ENCODE peak calls at places on chromosomes 2 and 18, in nine cellular contexts. G is stimulated activated CD8-positive, alpha-beta memory T cell treated with anti-CD3 and anti-CD28 coated beads, Interleukin-15, amount 100 ng/mL, for 24 hours; X is KG1; T is left kidney; V is NCI-H2029; Y is stomach; A is tibial nerve; L is skeletal muscle cell; E is activated CD8-positive, alpha-beta memory T cell treated with anti-CD3 and anti-CD28 coated beads, Interleukin-2, amount 50 U/mL, for 48 hours. R is an unnamed sample.
A peak's percentile ranks its signal among the peaks of the same experiment; 100 is the strongest.

GRCh38 chr2:127479219-127479825 is 47.0 kb downstream of the IWS1 start:
- DNase-seq in T (peak; percentile 82), X (peak; percentile 11), V (peak; percentile 34), E (no peak), G (no peak), L (no peak), Y (no peak), A (no peak), R (peak; percentile 7)

GRCh38 chr2:85935746-85936208 is 47.0 kb upstream of the ST3GAL5 start:
- DNase-seq in A (no peak), Y (no peak), V (no peak), L (peak; percentile 41), T (peak; percentile 21), E (no peak), G (no peak), X (no peak), R (no peak)

GRCh38 chr2:112159454-112159921 is 21.3 kb downstream of the FBLN7 start:
- DNase-seq in G (no peak), E (no peak), A (no peak), L (no peak), T (no peak), X (no peak), V (peak; percentile 84), Y (no peak), R (no peak)

GRCh38 chr2:96506016-96506906 is 1.1 kb upstream of the NEURL3 start:
- DNase-seq in V (no peak), G (no peak), X (no peak), A (no peak), E (peak; percentile 45), T (no peak), L (no peak), Y (no peak), R (no peak)

GRCh38 chr18:78741381-78742340 is 238.0 kb upstream of the SALL3 start:
- DNase-seq in A (no peak), G (no peak), L (no peak), V (no peak), T (no peak), E (no peak), Y (peak; percentile 22), X (no peak), R (no peak)

GRCh38 chr2:204505946-204506345 is 39.3 kb upstream of the PARD3B start:
- DNase-seq in X (no peak), G (no peak), V (no peak), Y (no peak), E (no peak), T (no peak), A (no peak), L (peak; percentile 20), R (no peak)

GRCh38 chr18:11037841-11038240 is 111.5 kb downstream of the PIEZO2 start:
- DNase-seq in G (no peak), T (no peak), L (no peak), A (no peak), E (no peak), Y (no peak), X (no peak), V (no peak), R (no peak)

GRCh38 chr2:217114117-217114516 is 254.3 kb upstream of the TNP1 start:
- DNase-seq in V (no peak), A (no peak), T (no peak), E (no peak), L (no peak), X (no peak), G (no peak), Y (no peak), R (no peak)

GRCh38 chr2:112033600-112033999 is 21.5 kb upstream of the TMEM87B start:
- DNase-seq in X (no peak), Y (no peak), A (no peak), T (no peak), L (no peak), E (no peak), V (no peak), G (no peak), R (no peak)

GRCh38 chr2:39194686-39195085 is 49.1 kb downstream of the CDKL4 start:
- DNase-seq in A (no peak), T (no peak), E (no peak), V (no peak), Y (no peak), X (no peak), L (no peak), G (no peak), R (no peak)

GRCh38 chr2:201638331-201638730 is 5.0 kb downstream of the TMEM237 start:
- DNase-seq in V (no peak), E (no peak), X (no peak), A (no peak), T (no peak), G (no peak), L (no peak), Y (no peak), R (no peak)

GRCh38 chr2:147224070-147224469 is 620.8 kb upstream of the ACVR2A start:
- DNase-seq in A (no peak), X (no peak), Y (no peak), T (no peak), G (no peak), E (no peak), V (no peak), L (no peak), R (no peak)

GRCh38 chr18:7856733-7857132 is 289.6 kb downstream of the PTPRM start:
- DNase-seq in E (no peak), Y (no peak), X (no peak), T (no peak), G (no peak), L (no peak), V (no peak), A (no peak), R (no peak)

GRCh38 chr2:129699781-129700573 is 279.5 kb upstream of the RAB6C start:
- DNase-seq in V (no peak), X (no peak), Y (no peak), A (no peak), L (no peak), T (no peak), E (no peak), G (no peak), R (no peak)

GRCh38 chr2:181784556-181784955 is 104.2 kb upstream of the NEUROD1 start:
- DNase-seq in V (no peak), T (peak; percentile 47), E (no peak), G (no peak), L (no peak), A (no peak), X (no peak), Y (no peak), R (no peak)

GRCh38 chr2:173346035-173346434 is 8.6 kb upstream of the CDCA7 start:
- DNase-seq in V (no peak), X (no peak), Y (no peak), E (no peak), T (no peak), A (no peak), G (no peak), L (no peak), R (no peak)

GRCh38 chr2:5093518-5093917 is 598.7 kb upstream of the SOX11 start:
- DNase-seq in A (no peak), L (no peak), Y (no peak), X (no peak), G (no peak), T (no peak), E (no peak), V (no peak), R (no peak)

GRCh38 chr18:43160509-43160908 is 45.0 kb upstream of the RIT2 start:
- DNase-seq in A (no peak), X (no peak), V (no peak), E (no peak), Y (no peak), L (peak; percentile 60), G (no peak), T (no peak), R (no peak)

GRCh38 chr2:215362562-215362904 is 50.7 kb downstream of the ATIC start:
- DNase-seq in V (no peak), Y (no peak), X (no peak), G (no peak), A (no peak), E (no peak), T (no peak), L (no peak), R (no peak)

GRCh38 chr18:9792565-9793226 is 84.6 kb downstream of the RAB31 start:
- DNase-seq in L (no peak), E (peak; percentile 68), Y (no peak), A (no peak), T (no peak), G (no peak), V (no peak), X (no peak), R (no peak)

GRCh38 chr18:49062832-49063226 is 112.1 kb upstream of the SMAD7 start:
- DNase-seq in X (no peak), G (no peak), V (no peak), A (no peak), L (no peak), E (no peak), Y (no peak), T (no peak), R (no peak)

GRCh38 chr2:19362652-19363473 is 4.4 kb upstream of the OSR1 start:
- DNase-seq in V (peak; percentile 88), X (no peak), Y (peak; percentile 78), E (no peak), A (peak; percentile 81), G (no peak), L (peak; percentile 58), T (peak; percentile 96), R (peak; percentile 42)

GRCh38 chr18:54269924-54270844 is 867 bp downstream of the POLI start:
- DNase-seq in X (peak; percentile 71), V (peak; percentile 15), E (no peak), A (peak; percentile 18), T (peak; percentile 82), L (no peak), Y (peak; percentile 42), G (peak; percentile 12), R (no peak)

GRCh38 chr2:33056170-33056569 is 109.4 kb downstream of the LTBP1 start:
- DNase-seq in V (no peak), E (no peak), X (no peak), Y (no peak), A (no peak), T (no peak), L (no peak), G (no peak), R (no peak)

GRCh38 chr2:229090231-229090630 is 180.9 kb downstream of the PID1 start:
- DNase-seq in X (no peak), T (peak; percentile 27), L (no peak), V (no peak), G (no peak), A (no peak), E (no peak), Y (no peak), R (no peak)

GRCh38 chr2:144522741-144523605 is 3.1 kb upstream of the ZEB2 start:
- DNase-seq in E (no peak), V (no peak), X (no peak), Y (no peak), T (peak; percentile 63), L (no peak), G (no peak), A (no peak), R (no peak)

GRCh38 chr2:172088245-172089004 is 3.1 kb downstream of the DLX1 start:
- DNase-seq in G (no peak), A (no peak), X (no peak), Y (no peak), T (peak; percentile 46), V (no peak), E (peak; percentile 58), L (no peak), R (no peak)

GRCh38 chr2:144511945-144512344 is 8.0 kb downstream of the ZEB2 start:
- DNase-seq in A (no peak), X (no peak), Y (no peak), G (no peak), V (no peak), L (no peak), T (no peak), E (no peak), R (no peak)

GRCh38 chr2:176284451-176285049 is 15.3 kb downstream of the MTX2 start:
- DNase-seq in E (no peak), L (no peak), X (no peak), Y (no peak), V (no peak), A (no peak), T (no peak), G (no peak), R (no peak)

R was measured in CMK.